ENCODE peak calls at places on chromosomes 3 and 15, in nine cellular contexts. Q is spleen; X is fibroblast of the aortic adventitia; C is stimulated activated naive CD4-positive, alpha-beta T cell; H is stimulated activated CD4-positive, alpha-beta T cell treated with anti-CD3 and anti-CD28 coated beads, Interleukin-15, amount 100 ng/mL, for 1 hour; Z is brain pericyte; O is DMS79; I is stimulated activated CD8-positive, alpha-beta memory T cell treated with anti-CD3 and anti-CD28 coated beads, Interleukin-15, amount 100 ng/mL, for 24 hours; K is Peyer's patch. J is an unnamed sample.

GRCh38 chr15:31970007-31970406 is 60.3 kb upstream of the CHRNA7 start:
- DNase-seq in O (no peak), H (no peak), Z (no peak), C (no peak), K (no peak), X (no peak), I (no peak), Q (no peak), J (no peak)

GRCh38 chr15:98155356-98155755 is 194.9 kb downstream of the ARRDC4 start:
- DNase-seq in O (no peak), Q (no peak), Z (no peak), I (no peak), H (no peak), C (no peak), K (no peak), X (peak), J (no peak)

GRCh38 chr15:75038948-75039533 is 15.7 kb downstream of the PPCDC start:
- DNase-seq in K (no peak), O (no peak), C (no peak), Q (no peak), X (no peak), H (no peak), Z (no peak), I (no peak), J (no peak)

GRCh38 chr3:158794936-158795518 is 6.8 kb upstream of the MFSD1 start:
- DNase-seq in I (no peak), Q (no peak), C (no peak), X (peak), K (no peak), Z (no peak), H (no peak), O (no peak), J (no peak)

GRCh38 chr15:39855400-39855799 is 64.7 kb downstream of the GPR176 start:
- DNase-seq in I (no peak), C (no peak), X (peak), K (no peak), O (no peak), Q (no peak), H (no peak), Z (no peak), J (no peak)

GRCh38 chr3:108472011-108472591 is 38.3 kb downstream of the MYH15 start:
- DNase-seq in Z (peak), K (peak), Q (no peak), X (peak), O (no peak), I (no peak), C (no peak), H (no peak), J (no peak)

GRCh38 chr3:79490165-79491028 is 277.4 kb downstream of the ROBO1 start:
- DNase-seq in I (no peak), K (peak), X (peak), H (no peak), C (no peak), O (no peak), Q (no peak), Z (no peak), J (no peak)

GRCh38 chr3:172522871-172523818 is at the start of gene TNFSF10:
- DNase-seq in K (peak), O (no peak), I (no peak), C (peak), X (peak), H (peak), Q (peak), Z (no peak), J (no peak)

GRCh38 chr3:56157693-56158092 is 310.6 kb downstream of the ERC2 start:
- DNase-seq in H (no peak), K (no peak), Q (no peak), Z (no peak), O (no peak), C (no peak), X (peak), I (no peak), J (no peak)

GRCh38 chr3:26623409-26624208 is 1.0 kb downstream of the LRRC3B start:
- DNase-seq in X (no peak), Z (no peak), I (no peak), O (no peak), Q (no peak), C (no peak), K (no peak), H (no peak), J (no peak)